ENCODE peak calls at places on chromosomes 2 and 18, in ten cellular contexts. P is uterus, O is upper lobe of left lung, T is heart left ventricle, W is IMR-90, Q is Peyer's patch, X is sigmoid colon, B is stomach, G is H1, M is adrenal gland. Y is an unnamed sample.

GRCh38 chr2:235900631-235901030 is 267.6 kb downstream of the GBX2 start:
- DNase-seq in P (no peak), G (no peak), X (no peak), W (peak), Q (no peak), O (no peak), T (no peak), B (no peak), M (no peak), Y (no peak)

GRCh38 chr18:42274488-42275137 is 319.6 kb downstream of the PIK3C3 start:
- DNase-seq in M (no peak), P (no peak), X (no peak), Q (no peak), T (no peak), B (no peak), G (no peak), O (no peak), W (peak), Y (no peak)

GRCh38 chr2:21203976-21204375 is 80.2 kb downstream of the TDRD15 start:
- DNase-seq in P (no peak), G (no peak), M (no peak), T (no peak), O (no peak), Q (no peak), B (no peak), W (no peak), X (no peak), Y (no peak)

GRCh38 chr2:54831480-54831879 is 108.0 kb downstream of the EML6 start:
- DNase-seq in G (no peak), O (no peak), T (no peak), M (no peak), W (no peak), Q (no peak), P (no peak), X (no peak), B (no peak), Y (no peak)

GRCh38 chr2:163182764-163183354 is 344.3 kb upstream of the KCNH7 start:
- DNase-seq in Q (no peak), P (no peak), W (peak), B (no peak), G (no peak), O (no peak), M (no peak), T (no peak), X (no peak), Y (no peak)

GRCh38 chr18:45588284-45588683 is 27.0 kb upstream of the SLC14A2 start:
- DNase-seq in W (peak), X (no peak), O (no peak), Q (no peak), T (no peak), M (no peak), G (no peak), P (peak), B (no peak), Y (no peak)

GRCh38 chr18:30175621-30176225 is 866.8 kb downstream of the DSC3 start:
- DNase-seq in M (no peak), O (no peak), G (no peak), P (no peak), T (no peak), X (no peak), W (no peak), Q (no peak), B (no peak), Y (no peak)

GRCh38 chr2:11398710-11399109 is 54.3 kb upstream of the ROCK2 start:
- DNase-seq in W (no peak), O (peak), M (no peak), Q (no peak), P (no peak), G (no peak), X (no peak), B (peak), T (peak), Y (peak)

GRCh38 chr2:95385570-95385984 is 16.9 kb upstream of the FAHD2A start:
- DNase-seq in O (no peak), G (no peak), X (peak), P (peak), B (peak), T (no peak), M (no peak), W (no peak), Q (no peak), Y (peak)

GRCh38 chr2:217166241-217166640 is 306.4 kb upstream of the TNP1 start:
- DNase-seq in T (no peak), G (no peak), B (no peak), X (no peak), W (peak), P (no peak), Q (no peak), O (no peak), M (no peak), Y (no peak)

GRCh38 chr2:215299337-215299859 is 12.5 kb upstream of the ATIC start:
- DNase-seq in B (no peak), M (no peak), G (no peak), O (no peak), T (peak), X (no peak), Q (no peak), P (no peak), W (no peak), Y (no peak)

GRCh38 chr2:234863043-234863934 is 88.5 kb upstream of the SH3BP4 start:
- DNase-seq in W (peak), O (no peak), T (peak), M (peak), G (no peak), X (peak), Q (no peak), B (no peak), P (peak), Y (peak)

GRCh38 chr2:135667045-135667444 is 74.6 kb upstream of the UBXN4 start:
- DNase-seq in Q (no peak), G (no peak), T (no peak), O (no peak), B (no peak), M (no peak), P (no peak), X (no peak), W (peak), Y (no peak)

GRCh38 chr2:18500333-18500732 is 60.1 kb downstream of the RDH14 start:
- DNase-seq in P (no peak), T (no peak), M (no peak), X (no peak), Q (no peak), O (no peak), G (no peak), B (no peak), W (peak), Y (no peak)

GRCh38 chr2:28233070-28233718 is 159.5 kb upstream of the FOSL2 start:
- DNase-seq in O (peak), W (peak), Q (no peak), M (no peak), P (no peak), T (no peak), X (no peak), G (no peak), B (peak), Y (no peak)

GRCh38 chr2:237533668-237534138 is 32.7 kb upstream of the PRLH start:
- DNase-seq in Q (no peak), T (no peak), M (no peak), O (no peak), W (no peak), P (no peak), B (no peak), X (no peak), G (no peak), Y (no peak)

GRCh38 chr2:113117594-113118262 is 9.7 kb upstream of the IL1RN start:
- DNase-seq in W (peak), G (peak), M (peak), P (no peak), X (no peak), O (peak), Q (no peak), T (no peak), B (peak), Y (peak)
- TF ChIP-seq POLR2A in W (no peak), G (no peak), M (no peak), P (no peak), X (no peak), O (no peak), Q (peak), T (no peak), B (peak), Y (no peak)

DNA sequence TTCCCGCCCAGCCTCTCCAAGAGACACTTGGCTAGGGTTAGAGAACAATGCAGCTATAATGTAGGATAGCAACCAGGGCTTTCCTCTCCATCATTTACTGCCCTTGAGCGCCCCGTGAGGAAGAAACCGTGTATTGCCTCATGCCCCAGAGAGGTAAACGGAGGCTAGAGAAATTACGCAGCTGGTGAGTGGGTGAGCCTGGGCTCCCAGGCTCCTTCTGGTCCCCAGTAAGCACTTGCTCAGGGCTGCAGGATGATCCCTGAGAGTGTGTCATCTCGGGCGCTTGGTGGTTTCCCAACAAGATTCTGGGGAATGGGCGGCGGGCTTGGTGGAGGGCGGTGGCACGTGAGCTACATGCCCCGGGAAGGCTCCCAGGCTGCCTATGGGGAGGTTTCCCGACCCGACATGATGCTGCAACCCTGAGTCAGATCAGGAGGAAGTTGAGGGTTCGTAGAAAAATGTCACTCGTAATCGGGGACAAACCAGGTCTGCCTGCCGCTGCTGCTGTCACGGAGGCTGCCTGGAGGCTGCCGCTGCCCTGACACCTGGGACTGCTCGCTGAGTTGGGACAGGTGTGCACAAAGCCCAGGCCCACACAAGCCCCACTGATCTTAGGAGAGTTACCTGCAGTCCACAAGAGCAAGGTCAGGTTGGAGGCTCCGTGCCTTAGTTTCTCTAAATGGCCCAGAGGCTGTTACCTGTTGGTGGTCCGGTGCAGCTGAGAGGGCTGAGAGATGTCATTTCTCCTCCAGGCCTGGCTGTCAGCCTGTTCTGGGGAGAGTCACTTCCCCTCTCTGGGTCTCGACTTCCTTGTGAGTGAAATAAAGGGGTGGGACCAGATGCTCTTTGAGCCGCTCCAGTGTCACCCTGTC is at the start of gene GPR55:
- DNase-seq in W (no peak), B (peak), P (no peak), T (no peak), O (peak), X (peak), M (no peak), Q (peak), G (peak), Y (no peak)
- TF ChIP-seq CTCF in W (peak), B (no peak), P (no peak), T (no peak), O (no peak), X (no peak), M (no peak), Q (peak), G (peak), Y (no peak)

GRCh38 chr18:74518456-74519315 is 15.6 kb upstream of the CNDP1 start:
- DNase-seq in O (no peak), M (no peak), P (no peak), W (no peak), G (no peak), B (peak), X (peak), Q (no peak), T (no peak), Y (no peak)
- TF ChIP-seq POLR2A in O (no peak), M (no peak), P (no peak), W (no peak), G (no peak), B (no peak), X (no peak), Q (no peak), T (no peak), Y (no peak)

DNA sequence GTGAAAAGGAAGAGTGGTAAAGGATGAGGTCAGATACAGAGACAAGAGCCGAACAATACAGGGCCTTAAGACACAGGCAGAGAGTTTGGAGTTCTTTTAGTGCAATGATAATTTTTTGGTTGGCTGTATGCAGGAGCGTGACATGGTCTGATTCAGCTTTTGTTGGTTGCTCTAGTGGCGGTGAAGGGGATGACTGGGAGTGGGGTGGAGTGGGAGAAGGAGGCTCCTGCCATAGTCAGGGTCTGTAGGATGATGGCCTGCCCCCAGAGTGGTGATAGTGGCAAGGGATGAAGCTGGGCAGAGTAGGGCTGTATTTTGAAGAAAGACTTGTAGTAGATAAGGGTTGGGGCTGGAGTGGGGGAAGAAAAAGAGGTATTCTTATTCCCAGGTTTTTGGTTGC is 306.6 kb upstream of the VWC2L start:
- DNase-seq in B (no peak), O (no peak), M (no peak), T (no peak), P (no peak), G (no peak), Q (no peak), X (no peak), W (no peak), Y (no peak)
- TF ChIP-seq CTCF in B (no peak), O (no peak), M (no peak), T (no peak), P (no peak), G (no peak), Q (no peak), X (no peak), W (no peak), Y (no peak)

GRCh38 chr18:9914584-9915290 is 921 bp downstream of the VAPA start:
- DNase-seq in P (peak), M (peak), B (peak), G (peak), W (peak), X (peak), O (peak), T (peak), Q (peak), Y (peak)
- TF ChIP-seq POLR2A in P (no peak), M (no peak), B (peak), G (no peak), W (peak), X (no peak), O (peak), T (no peak), Q (peak), Y (no peak)

GRCh38 chr2:207229161-207229560 is 63.4 kb upstream of the KLF7 start:
- DNase-seq in Q (no peak), B (no peak), O (no peak), X (no peak), W (no peak), T (no peak), M (no peak), G (no peak), P (no peak), Y (no peak)

GRCh38 chr2:207227749-207228145 is 62.0 kb upstream of the KLF7 start:
- DNase-seq in W (no peak), M (no peak), Q (no peak), G (no peak), B (no peak), T (no peak), O (no peak), P (no peak), X (no peak), Y (no peak)

GRCh38 chr2:207231962-207232361 is 66.2 kb upstream of the KLF7 start:
- DNase-seq in P (no peak), T (no peak), B (no peak), Q (no peak), G (no peak), M (no peak), X (no peak), O (no peak), W (peak), Y (no peak)

GRCh38 chr2:207231106-207231860 is 65.5 kb upstream of the KLF7 start:
- DNase-seq in T (no peak), M (no peak), G (no peak), W (no peak), X (no peak), B (no peak), P (no peak), O (no peak), Q (no peak), Y (no peak)

GRCh38 chr2:207230261-207231105 is 64.7 kb upstream of the KLF7 start:
- DNase-seq in B (no peak), M (peak), Q (no peak), T (no peak), P (no peak), O (no peak), G (peak), W (no peak), X (no peak), Y (no peak)
- TF ChIP-seq CTCF in B (peak), M (peak), Q (peak), T (peak), P (peak), O (peak), G (peak), W (peak), X (no peak), Y (no peak)

DNA sequence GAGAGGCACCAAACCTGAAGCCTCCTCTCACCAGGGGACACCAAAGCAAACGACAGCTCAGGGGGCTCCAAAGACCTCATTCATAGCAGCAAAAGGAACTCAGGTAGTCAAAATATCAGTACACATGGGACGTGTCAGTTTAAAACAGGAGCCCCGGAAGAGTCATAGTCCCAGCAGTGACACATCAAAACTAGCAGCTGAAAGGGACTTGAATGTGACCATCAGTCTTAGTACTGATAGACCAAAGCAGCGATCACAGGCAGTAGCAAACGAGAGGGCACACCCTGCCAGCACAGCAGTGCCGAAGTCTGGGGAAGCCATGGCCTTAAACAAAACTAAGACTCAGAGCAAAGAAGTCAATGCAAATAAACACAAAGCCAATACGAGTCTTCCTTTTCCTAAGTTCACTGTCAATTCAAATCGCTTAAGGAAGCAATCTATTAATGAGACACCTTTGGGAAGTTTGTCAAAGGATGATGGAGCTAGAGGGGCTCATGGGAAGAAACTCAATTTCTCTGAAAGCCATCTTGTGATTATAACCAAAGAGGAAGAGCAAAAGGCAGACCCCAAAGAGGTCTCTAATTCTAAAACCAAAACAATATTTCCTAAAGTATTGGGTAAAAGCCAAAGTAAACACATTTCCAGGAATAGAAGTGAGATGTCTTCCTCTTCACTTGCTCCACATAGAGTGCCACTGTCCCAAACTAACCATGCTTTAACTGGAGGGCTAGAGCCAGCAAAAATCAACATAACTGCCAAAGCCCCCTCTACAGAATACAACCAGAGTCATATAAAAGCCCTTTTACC is 1.2 kb downstream of the GALNT5 start:
- DNase-seq in Q (no peak), O (no peak), X (no peak), P (no peak), G (no peak), W (no peak), M (no peak), B (peak), T (no peak), Y (no peak)
- TF ChIP-seq POLR2A in Q (no peak), O (no peak), X (no peak), P (no peak), G (no peak), W (no peak), M (no peak), B (no peak), T (no peak), Y (no peak)

Y was measured in lower leg skin.